ENCODE peak calls at places on chromosomes 4 and X, in five cellular contexts. R is CD4-positive, alpha-beta T cell; M is Calu3; Q is left ventricle myocardium inferior; E is endothelial cell. N is an unnamed sample.

GRCh38 chr4:140092094-140092820 is 61.7 kb downstream of the MAML3 start:
- DNase-seq in R (no peak), M (peak), Q (peak), E (peak), N (peak)

GRCh38 chrX:103464071-103464773 is 55.1 kb downstream of the RAB40A start:
- DNase-seq in R (peak), M (peak), Q (no peak), E (peak), N (peak)

GRCh38 chrX:44244008-44244407 is 99.5 kb downstream of the EFHC2 start:
- DNase-seq in R (no peak), M (peak), Q (no peak), E (no peak), N (no peak)

GRCh38 chr4:8270418-8270771 is 841 bp downstream of the HTRA3 start:
- DNase-seq in R (no peak), M (no peak), Q (no peak), E (no peak), N (no peak)

GRCh38 chrX:54419559-54420302 is 20.5 kb upstream of the TSR2 start:
- DNase-seq in R (no peak), M (no peak), Q (no peak), E (no peak), N (no peak)

GRCh38 chrX:1910207-1910470 is 295.3 kb downstream of the ASMT start:
- DNase-seq in R (no peak), M (no peak), Q (no peak), E (no peak), N (no peak)

GRCh38 chr4:101693842-101694398 is 96.6 kb upstream of the BANK1 start:
- DNase-seq in R (no peak), M (no peak), Q (no peak), E (no peak), N (no peak)

GRCh38 chrX:8364369-8365141 is 100.1 kb upstream of the VCX3B start:
- DNase-seq in R (no peak), M (no peak), Q (peak), E (peak), N (peak)

GRCh38 chr4:153647975-153648374 is 36.1 kb upstream of the TLR2 start:
- DNase-seq in R (no peak), M (no peak), Q (no peak), E (no peak), N (no peak)

GRCh38 chr4:140152015-140152703 is 1.8 kb downstream of the MAML3 start:
- DNase-seq in R (peak), M (peak), Q (peak), E (peak), N (no peak)

GRCh38 chrX:794311-794710 is 163.7 kb downstream of the SHOX start:
- DNase-seq in R (no peak), M (no peak), Q (no peak), E (no peak), N (no peak)

GRCh38 chrX:30283456-30284200 is 25.6 kb downstream of the NR0B1 start:
- DNase-seq in R (no peak), M (peak), Q (no peak), E (no peak), N (no peak)

GRCh38 chr4:77229433-77229832 is 72.4 kb downstream of the CCNG2 start:
- DNase-seq in R (no peak), M (no peak), Q (no peak), E (no peak), N (no peak)

GRCh38 chrX:84320606-84321005 is 132.6 kb upstream of the RPS6KA6 start:
- DNase-seq in R (no peak), M (no peak), Q (no peak), E (no peak), N (no peak)

GRCh38 chr4:70508801-70509200 is 9.6 kb upstream of the AMTN start:
- DNase-seq in R (no peak), M (no peak), Q (no peak), E (no peak), N (no peak)

GRCh38 chrX:18701621-18702361 is 5.7 kb upstream of the PPEF1 start:
- DNase-seq in R (no peak), M (peak), Q (peak), E (no peak), N (no peak)

GRCh38 chr4:48779095-48779997 is 733 bp downstream of the FRYL start:
- DNase-seq in R (peak), M (peak), Q (peak), E (peak), N (peak)

GRCh38 chr4:182918791-182919302 is 1.7 kb upstream of the DCTD start:
- DNase-seq in R (no peak), M (no peak), Q (no peak), E (no peak), N (no peak)

GRCh38 chr4:103359900-103360299 is 161.8 kb upstream of the CENPE start:
- DNase-seq in R (no peak), M (no peak), Q (no peak), E (no peak), N (no peak)

GRCh38 chrX:9327747-9328145 is 137.1 kb upstream of the TBL1X start:
- DNase-seq in R (no peak), M (no peak), Q (no peak), E (no peak), N (no peak)

GRCh38 chrX:141320801-141321200 is 78.5 kb upstream of the SPANXC start:
- DNase-seq in R (no peak), M (no peak), Q (no peak), E (no peak), N (no peak)

GRCh38 chrX:120753413-120754251 is 122.0 kb downstream of the CT47B1 start:
- DNase-seq in R (no peak), M (no peak), Q (no peak), E (no peak), N (no peak)

GRCh38 chr4:98997176-98997575 is 1.7 kb downstream of the METAP1 start:
- DNase-seq in R (no peak), M (no peak), Q (no peak), E (no peak), N (no peak)

GRCh38 chr4:154686838-154687237 is 57.0 kb upstream of the LRAT start:
- DNase-seq in R (no peak), M (no peak), Q (no peak), E (no peak), N (no peak)

GRCh38 chr4:169385356-169385755 is 114.6 kb upstream of the SH3RF1 start:
- DNase-seq in R (no peak), M (no peak), Q (no peak), E (no peak), N (no peak)

GRCh38 chr4:10783351-10783750 is 98.8 kb upstream of the CLNK start:
- DNase-seq in R (no peak), M (no peak), Q (no peak), E (no peak), N (no peak)

GRCh38 chr4:13902141-13902540 is 274.6 kb upstream of the BOD1L1 start:
- DNase-seq in R (no peak), M (no peak), Q (no peak), E (no peak), N (no peak)

GRCh38 chrX:16842684-16843083 is 27.5 kb downstream of the RBBP7 start:
- DNase-seq in R (no peak), M (no peak), Q (no peak), E (no peak), N (no peak)

GRCh38 chr4:121253961-121254360 is 89.8 kb upstream of the TNIP3 start:
- DNase-seq in R (no peak), M (no peak), Q (no peak), E (no peak), N (no peak)

GRCh38 chr4:36159208-36159607 is 85.1 kb downstream of the ARAP2 start:
- DNase-seq in R (no peak), M (peak), Q (no peak), E (peak), N (peak)

GRCh38 chr4:125551451-125551850 is 236.7 kb downstream of the FAT4 start:
- DNase-seq in R (no peak), M (no peak), Q (no peak), E (no peak), N (no peak)

GRCh38 chr4:38621831-38622230 is 42.2 kb upstream of the KLF3 start:
- DNase-seq in R (no peak), M (no peak), Q (no peak), E (no peak), N (no peak)

GRCh38 chr4:145690610-145691009 is 10.7 kb downstream of the C4orf51 start:
- DNase-seq in R (no peak), M (no peak), Q (no peak), E (no peak), N (no peak)

GRCh38 chr4:156686120-156686519 is 285.5 kb downstream of the PDGFC start:
- DNase-seq in R (no peak), M (no peak), Q (no peak), E (no peak), N (no peak)

GRCh38 chr4:153348006-153348405 is 3.5 kb downstream of the MND1 start:
- DNase-seq in R (no peak), M (no peak), Q (no peak), E (no peak), N (no peak)

GRCh38 chrX:6693051-6693450 is 158.1 kb upstream of the VCX3A start:
- DNase-seq in R (no peak), M (no peak), Q (no peak), E (peak), N (peak)

GRCh38 chr4:7372673-7373072 is 62.1 kb downstream of the PSAPL1 start:
- DNase-seq in R (no peak), M (no peak), Q (no peak), E (no peak), N (no peak)

DNA sequence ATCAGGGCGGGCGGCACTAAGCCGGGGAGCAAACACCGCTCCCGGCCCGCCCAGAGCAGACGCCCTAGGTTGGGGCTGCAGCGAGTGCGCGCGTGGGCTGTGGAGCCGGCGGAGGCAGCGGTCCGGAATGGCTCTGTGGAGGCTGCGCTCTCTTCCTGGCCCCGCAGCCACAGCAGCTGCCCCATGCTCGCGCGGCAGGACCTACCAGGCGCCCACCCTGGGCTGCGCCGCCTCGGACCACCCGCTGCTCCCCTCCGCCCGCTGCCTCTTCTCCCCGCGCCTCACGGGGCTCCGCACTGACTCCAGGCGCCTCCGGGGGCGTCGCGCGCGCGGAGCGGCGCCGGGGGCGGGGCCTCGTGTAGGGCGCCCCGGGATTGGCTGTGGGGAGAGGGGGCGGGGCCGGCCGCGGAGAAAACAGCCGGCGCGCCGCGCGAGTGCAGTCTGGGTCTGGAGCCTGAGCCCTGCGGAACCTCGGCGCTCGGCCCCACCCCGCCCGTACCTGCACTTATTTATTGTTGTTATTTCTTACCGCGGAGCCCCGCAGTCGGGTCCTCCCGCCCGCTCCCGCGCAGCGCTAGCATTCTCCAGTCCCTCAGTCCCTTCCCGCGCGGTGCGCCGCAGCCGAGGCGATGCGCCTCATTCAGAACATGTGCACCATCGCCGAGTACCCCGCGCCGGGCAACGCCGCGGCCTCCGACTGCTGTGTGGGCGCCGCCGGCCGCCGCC is at the start of gene RASL11B:
- DNase-seq in R (peak), M (peak), Q (peak), E (peak), N (peak)
- TF ChIP-seq CTCF in R (peak), M (no peak), Q (peak), E (no peak), N (no peak)

GRCh38 chr4:80986021-80986420 is 44.5 kb upstream of the BMP3 start:
- DNase-seq in R (no peak), M (no peak), Q (no peak), E (no peak), N (no peak)

GRCh38 chr4:80990851-80991250 is 39.7 kb upstream of the BMP3 start:
- DNase-seq in R (no peak), M (no peak), Q (no peak), E (no peak), N (no peak)

DNA sequence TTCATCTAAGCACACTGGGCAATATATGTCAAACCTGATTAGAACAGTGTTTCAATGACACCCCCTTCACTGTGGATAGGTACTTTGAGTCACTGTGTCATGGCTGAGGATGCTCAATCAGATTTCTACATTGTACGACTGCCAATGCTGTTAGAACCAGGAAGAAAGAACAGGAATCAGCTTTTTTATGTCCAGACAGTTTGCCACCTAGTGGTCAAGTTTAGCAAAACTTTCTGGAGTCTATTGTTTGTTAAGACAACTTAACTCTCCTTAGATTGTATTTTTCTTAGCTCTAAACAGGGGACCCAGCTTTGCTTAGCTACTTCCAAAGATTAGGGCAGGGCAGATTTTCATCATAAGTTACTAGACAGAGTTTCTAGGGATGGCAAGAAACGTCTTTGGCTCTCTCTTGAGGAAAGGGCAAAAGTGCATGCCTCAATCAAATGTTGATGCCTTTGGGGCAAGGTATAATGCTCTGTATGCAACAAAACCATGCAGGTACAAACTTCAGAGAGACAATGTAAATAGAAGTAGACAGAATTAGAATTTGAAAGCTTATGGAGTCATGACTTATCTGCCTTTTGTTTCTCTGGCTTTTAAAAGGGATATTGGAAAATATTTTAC is 40.5 kb upstream of the BMP3 start:
- DNase-seq in R (no peak), M (peak), Q (no peak), E (peak), N (no peak)
- TF ChIP-seq CTCF in R (peak), M (peak), Q (peak), E (peak), N (peak)

DNA sequence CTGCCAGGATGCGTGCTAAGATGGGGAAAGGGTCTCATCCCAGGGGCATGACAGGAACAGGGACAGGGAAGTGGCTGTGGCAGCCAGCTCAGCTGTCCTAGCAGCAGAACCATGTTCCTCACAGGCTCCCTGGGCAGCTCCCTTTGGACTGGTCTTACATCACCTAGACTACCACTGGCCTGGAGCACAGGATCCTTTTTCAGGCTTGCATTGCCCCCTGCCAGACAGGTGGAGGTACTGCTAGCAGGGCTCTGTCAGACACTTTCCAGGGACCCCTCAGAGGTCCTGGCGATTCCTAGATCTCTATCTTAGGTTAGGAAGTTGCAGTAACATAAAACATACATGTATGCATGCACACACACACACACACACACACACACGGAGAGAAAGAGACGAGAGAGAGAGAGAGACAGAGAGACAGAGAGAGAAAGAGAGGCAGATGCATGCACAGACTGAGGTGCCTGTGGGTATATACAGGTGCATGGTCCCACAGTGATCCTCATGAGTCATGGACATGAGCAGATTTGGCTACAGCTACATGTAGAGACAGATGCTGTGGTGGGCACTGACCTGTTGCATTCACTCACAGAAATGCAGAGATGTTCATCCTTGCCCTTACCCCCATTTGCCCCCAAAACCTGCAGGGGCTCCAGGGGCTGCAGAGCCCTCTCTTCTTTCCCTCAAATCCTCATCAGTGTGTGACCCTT is 63.6 kb downstream of the STARD8 start:
- DNase-seq in R (no peak), M (peak), Q (no peak), E (no peak), N (peak)
- TF ChIP-seq CTCF in R (no peak), M (peak), Q (peak), E (no peak), N (peak)

DNA sequence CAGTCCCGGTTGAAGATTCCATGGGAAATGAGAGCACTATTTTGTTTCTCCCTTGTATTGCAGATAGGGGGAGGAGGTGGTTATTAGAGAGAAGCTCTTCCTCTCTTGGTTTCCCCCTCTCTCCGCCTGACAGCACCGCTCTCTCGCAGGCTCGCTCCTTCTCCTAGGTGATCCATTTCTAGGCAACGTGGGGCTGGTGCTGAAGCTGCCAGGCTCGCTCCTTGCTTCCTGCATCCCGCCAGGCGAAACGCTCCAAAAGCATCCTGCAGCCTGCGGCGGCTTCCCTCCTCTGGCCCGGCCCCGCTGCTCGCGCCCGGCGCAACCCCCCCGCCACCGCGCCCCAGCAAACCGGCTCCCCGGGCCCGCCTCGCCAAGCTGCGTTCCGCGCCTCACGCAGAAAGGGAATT is at the start of gene GRID2:
- DNase-seq in R (no peak), M (peak), Q (no peak), E (peak), N (peak)
- TF ChIP-seq CTCF in R (no peak), M (no peak), Q (peak), E (no peak), N (peak)

DNA sequence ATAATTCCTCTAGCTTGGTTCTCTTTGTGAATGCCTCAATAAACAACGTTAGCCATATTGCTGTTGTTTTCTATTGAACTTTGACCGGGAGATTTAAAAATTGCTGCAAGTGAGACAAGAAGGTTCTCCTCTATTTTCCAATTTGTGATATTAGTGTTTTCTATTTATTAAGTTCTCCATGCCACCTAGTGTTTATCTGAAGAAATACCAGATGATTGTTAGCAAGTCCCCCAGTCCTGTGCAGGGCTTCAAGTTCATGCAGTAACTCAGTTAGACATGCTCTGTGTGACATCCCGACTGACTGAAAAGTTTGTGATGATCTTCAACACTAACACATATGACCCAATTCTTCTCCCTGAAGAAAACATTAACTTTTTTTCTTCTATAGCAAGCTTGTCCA is 31.5 kb upstream of the TFDP3 start:
- DNase-seq in R (no peak), M (no peak), Q (no peak), E (no peak), N (no peak)
- TF ChIP-seq CTCF in R (no peak), M (no peak), Q (peak), E (no peak), N (peak)

GRCh38 chr4:1515156-1515555 is 108.9 kb upstream of the NKX1-1 start:
- DNase-seq in R (no peak), M (no peak), Q (no peak), E (no peak), N (no peak)

GRCh38 chr4:1515763-1516162 is 109.5 kb upstream of the NKX1-1 start:
- DNase-seq in R (no peak), M (no peak), Q (no peak), E (no peak), N (no peak)

GRCh38 chr4:1512738-1513660 is 106.8 kb upstream of the NKX1-1 start:
- DNase-seq in R (peak), M (peak), Q (peak), E (peak), N (peak)

GRCh38 chr4:1513936-1514483 is 107.8 kb upstream of the NKX1-1 start:
- DNase-seq in R (no peak), M (no peak), Q (no peak), E (no peak), N (no peak)

GRCh38 chr4:1514612-1515011 is 108.4 kb upstream of the NKX1-1 start:
- DNase-seq in R (no peak), M (no peak), Q (no peak), E (no peak), N (no peak)
- TF ChIP-seq CTCF in R (no peak), M (no peak), Q (no peak), E (no peak), N (no peak)

GRCh38 chrX:96843566-96843965 is 40.1 kb upstream of the RPA4 start:
- DNase-seq in R (no peak), M (no peak), Q (no peak), E (peak), N (peak)
- TF ChIP-seq CTCF in R (no peak), M (no peak), Q (peak), E (no peak), N (peak)

GRCh38 chr4:87985097-87985886 is 9.8 kb downstream of the SPP1 start:
- DNase-seq in R (peak), M (peak), Q (peak), E (peak), N (peak)
- TF ChIP-seq CTCF in R (peak), M (peak), Q (peak), E (no peak), N (peak)

GRCh38 chrX:144334577-144334976 is 450.7 kb downstream of the UBE2NL start:
- DNase-seq in R (no peak), M (no peak), Q (no peak), E (no peak), N (peak)
- TF ChIP-seq CTCF in R (no peak), M (no peak), Q (no peak), E (no peak), N (peak)